ENCODE peak calls at places on chromosomes 4 and X, in four cellular contexts. R is putamen, X is T-cell, I is fibroblast of pulmonary artery. O is an unnamed sample.

GRCh38 chr4:8307714-8308113 is 38.2 kb downstream of the HTRA3 start:
- DNase-seq in I (no peak), R (no peak), X (no peak), O (no peak)

GRCh38 chr4:42655921-42656735 is 777 bp downstream of the ATP8A1 start:
- DNase-seq in R (no peak), X (peak), I (no peak), O (peak)

GRCh38 chr4:845233-845835 is 19.4 kb upstream of the CPLX1 start:
- DNase-seq in R (no peak), I (peak), X (no peak), O (no peak)

GRCh38 chrX:149248073-149248625 is 257.0 kb downstream of the IDS start:
- DNase-seq in I (peak), R (no peak), X (no peak), O (no peak)

GRCh38 chrX:12421918-12422317 is 283.6 kb downstream of the FRMPD4 start:
- DNase-seq in R (no peak), X (no peak), I (no peak), O (no peak)

GRCh38 chrX:47264507-47265173 is 31.8 kb downstream of the USP11 start:
- DNase-seq in I (peak), X (no peak), R (no peak), O (no peak)

GRCh38 chrX:129593137-129593536 is 53.1 kb downstream of the OCRL start:
- DNase-seq in I (peak), X (no peak), R (no peak), O (no peak)

GRCh38 chr4:164614999-164615398 is 138.9 kb upstream of the SMIM31 start:
- DNase-seq in X (no peak), R (no peak), I (no peak), O (no peak)

GRCh38 chrX:151702741-151703352 is 7.6 kb downstream of the PRRG3 start:
- DNase-seq in R (no peak), X (no peak), I (no peak), O (no peak)

GRCh38 chr4:68259191-68259590 is 13.7 kb upstream of the TMPRSS11B start:
- DNase-seq in X (no peak), R (no peak), I (no peak), O (no peak)

GRCh38 chrX:54043696-54044125 is 562 bp downstream of the PHF8 start:
- DNase-seq in R (peak), X (peak), I (peak), O (no peak)

GRCh38 chr4:38014421-38014852 is 54.2 kb downstream of the PTTG2 start:
- DNase-seq in X (no peak), I (no peak), R (no peak), O (no peak)

GRCh38 chr4:3111461-3111860 is 37.0 kb downstream of the HTT start:
- DNase-seq in R (no peak), X (no peak), I (peak), O (no peak)

GRCh38 chr4:127484101-127484500 is 148.7 kb upstream of the INTU start:
- DNase-seq in I (no peak), X (no peak), R (no peak), O (no peak)

GRCh38 chr4:166459616-166460015 is 586.6 kb downstream of the TLL1 start:
- DNase-seq in R (no peak), X (no peak), I (no peak), O (no peak)

GRCh38 chrX:23900220-23900797 is 7.4 kb downstream of the APOO start:
- DNase-seq in R (no peak), I (no peak), X (no peak), O (no peak)

GRCh38 chrX:104566921-104567501 is 1.0 kb downstream of the IL1RAPL2 start:
- DNase-seq in X (no peak), R (no peak), I (no peak), O (no peak)

GRCh38 chr4:183987987-183988392 is 82.9 kb downstream of the STOX2 start:
- DNase-seq in I (peak), X (no peak), R (peak), O (no peak)

GRCh38 chr4:148030486-148030885 is 298.6 kb downstream of the ARHGAP10 start:
- DNase-seq in X (no peak), R (no peak), I (peak), O (no peak)

GRCh38 chr4:37953620-37954325 is 6.4 kb upstream of the PTTG2 start:
- DNase-seq in R (no peak), X (no peak), I (no peak), O (no peak)

GRCh38 chr4:14399919-14400706 is 602.2 kb upstream of the CPEB2 start:
- DNase-seq in I (no peak), X (no peak), R (no peak), O (no peak)

GRCh38 chr4:123564758-123565346 is 168.3 kb downstream of the SPRY1 start:
- DNase-seq in X (peak), I (peak), R (no peak), O (peak)

GRCh38 chr4:20788266-20788665 is 88.0 kb downstream of the PACRGL start:
- DNase-seq in I (no peak), X (no peak), R (no peak), O (no peak)

GRCh38 chr4:45350438-45350837 is 624.1 kb upstream of the GNPDA2 start:
- DNase-seq in X (no peak), R (peak), I (peak), O (no peak)

GRCh38 chrX:138946941-138947340 is 235.4 kb upstream of the FGF13 start:
- DNase-seq in X (no peak), I (peak), R (no peak), O (no peak)

GRCh38 chrX:106286053-106286650 is 118.0 kb downstream of the PWWP3B start:
- DNase-seq in I (peak), X (no peak), R (no peak), O (no peak)

GRCh38 chrX:2572740-2573139 is 72.0 kb upstream of the DHRSX start:
- DNase-seq in X (no peak), R (no peak), I (peak), O (no peak)

GRCh38 chr4:70601422-70602039 is 9.5 kb downstream of the AMBN start:
- DNase-seq in R (peak), I (peak), X (peak), O (peak)

GRCh38 chr4:74161676-74162450 is 3.9 kb downstream of the MTHFD2L start:
- DNase-seq in X (no peak), I (peak), R (no peak), O (no peak)

GRCh38 chr4:177281544-177281943 is 28.1 kb upstream of the NEIL3 start:
- DNase-seq in R (no peak), X (no peak), I (peak), O (no peak)

GRCh38 chrX:108304210-108304609 is 134.0 kb downstream of the COL4A6 start:
- DNase-seq in R (no peak), I (peak), X (no peak), O (no peak)

GRCh38 chrX:24838624-24839023 is 144.9 kb downstream of the POLA1 start:
- DNase-seq in I (peak), R (no peak), X (peak), O (peak)